ENCODE peak calls at places on chromosome 22, in ten cellular contexts. D is MG63; C is activated CD4-positive, alpha-beta T cell treated with anti-CD3 and anti-CD28 coated beads, Interleukin-2, amount 10 ng/mL, durations not matched to agents 7 days and 5 days; S is activated CD8-positive, alpha-beta memory T cell treated with anti-CD3 and anti-CD28 coated beads for 24 hours; J is Daoy; B is SJSA1; K is GM04504; M is CD4-positive, CD25-positive, alpha-beta regulatory T cell; R is spleen; Z is CD8-positive, alpha-beta memory T cell. X is an unnamed sample.

GRCh38 chr22:25775501-25775900 is 33.5 kb downstream of the MYO18B start:
- DNase-seq in D (no peak), C (no peak), S (no peak), J (peak; percentile 60), B (no peak), K (no peak), M (no peak), R (no peak), Z (no peak), X (no peak)

GRCh38 chr22:45548991-45549736 is 46.5 kb downstream of the FBLN1 start:
- DNase-seq in D (peak; percentile 95), C (no peak), S (no peak), J (peak; percentile 90), B (peak; percentile 93), K (peak; percentile 94), M (no peak), R (no peak), Z (no peak), X (no peak)

GRCh38 chr22:35971418-35972119 is 57.1 kb downstream of the RBFOX2 start:
- DNase-seq in D (peak; percentile 23), C (no peak), S (no peak), J (peak; percentile 55), B (peak; percentile 87), K (peak; percentile 88), M (no peak), R (no peak), Z (no peak), X (no peak)

GRCh38 chr22:29071261-29072045 is 1.4 kb upstream of the KREMEN1 start:
- DNase-seq in D (no peak), C (peak; percentile 23), S (peak; percentile 71), J (peak; percentile 66), B (no peak), K (no peak), M (peak; percentile 24), R (peak; percentile 84), Z (peak; percentile 26), X (peak; percentile 30)

GRCh38 chr22:38700271-38700788 is 413 bp downstream of the JOSD1 start:
- DNase-seq in D (peak; percentile 74), C (peak; percentile 44), S (no peak), J (no peak), B (peak; percentile 77), K (no peak), M (peak; percentile 39), R (peak; percentile 96), Z (no peak), X (no peak)

GRCh38 chr22:50695421-50696250 is 23.0 kb downstream of the SHANK3 start:
- DNase-seq in D (no peak), C (no peak), S (no peak), J (no peak), B (no peak), K (no peak), M (no peak), R (peak; percentile 50), Z (no peak), X (no peak)

GRCh38 chr22:40525250-40525884 is 111.2 kb downstream of the MRTFA start:
- DNase-seq in D (peak; percentile 29), C (peak; percentile 76), S (peak; percentile 84), J (peak; percentile 59), B (peak; percentile 63), K (no peak), M (peak; percentile 78), R (peak; percentile 85), Z (peak; percentile 53), X (peak; percentile 62)

GRCh38 chr22:49953680-49954344 is 6.8 kb upstream of the PIM3 start:
- DNase-seq in D (peak; percentile 30), C (no peak), S (no peak), J (no peak), B (no peak), K (no peak), M (no peak), R (no peak), Z (no peak), X (no peak)

GRCh38 chr22:44620129-44620840 is 81.7 kb upstream of the PRR5 start:
- DNase-seq in D (no peak), C (peak; percentile 93), S (peak; percentile 87), J (no peak), B (no peak), K (no peak), M (peak; percentile 88), R (peak; percentile 92), Z (peak; percentile 80), X (peak; percentile 84)

GRCh38 chr22:49087163-49087562 is 740.5 kb downstream of the BRD1 start:
- DNase-seq in D (no peak), C (no peak), S (no peak), J (no peak), B (no peak), K (no peak), M (no peak), R (peak; percentile 36), Z (no peak), X (no peak)

GRCh38 chr22:48554893-48555552 is 1272.7 kb downstream of the BRD1 start:
- DNase-seq in D (no peak), C (no peak), S (no peak), J (peak; percentile 67), B (no peak), K (no peak), M (no peak), R (no peak), Z (no peak), X (no peak)

GRCh38 chr22:31447337-31447736 is 42.3 kb downstream of the EIF4ENIF1 start:
- DNase-seq in D (no peak), C (no peak), S (no peak), J (no peak), B (no peak), K (no peak), M (no peak), R (no peak), Z (no peak), X (no peak)

GRCh38 chr22:27718186-27719032 is 83.1 kb downstream of the MN1 start:
- DNase-seq in D (peak; percentile 93), C (no peak), S (no peak), J (peak; percentile 93), B (peak; percentile 96), K (peak; percentile 88), M (no peak), R (peak; percentile 58), Z (no peak), X (no peak)

GRCh38 chr22:22810018-22810427 is 77.6 kb upstream of the IGLL5 start:
- DNase-seq in D (peak; percentile 31), C (no peak), S (peak; percentile 82), J (peak; percentile 52), B (peak; percentile 44), K (no peak), M (peak; percentile 76), R (peak; percentile 93), Z (peak; percentile 72), X (peak; percentile 59)

GRCh38 chr22:47188337-47189055 is 426.0 kb downstream of the TBC1D22A start:
- DNase-seq in D (no peak), C (no peak), S (no peak), J (no peak), B (peak; percentile 31), K (no peak), M (no peak), R (peak; percentile 41), Z (no peak), X (no peak)

GRCh38 chr22:38218661-38219331 is 17.0 kb downstream of the MAFF start:
- DNase-seq in D (peak; percentile 95), C (no peak), S (no peak), J (peak; percentile 98), B (peak; percentile 98), K (peak; percentile 78), M (no peak), R (no peak), Z (peak; percentile 56), X (peak; percentile 63)

GRCh38 chr22:36022162-36022561 is 6.5 kb downstream of the RBFOX2 start:
- DNase-seq in D (no peak), C (no peak), S (no peak), J (no peak), B (no peak), K (no peak), M (no peak), R (no peak), Z (no peak), X (no peak)

GRCh38 chr22:49291169-49291568 is 536.5 kb downstream of the BRD1 start:
- DNase-seq in D (no peak), C (no peak), S (no peak), J (no peak), B (peak; percentile 35), K (no peak), M (no peak), R (peak; percentile 54), Z (no peak), X (no peak)